ENCODE peak calls at places on chromosomes 5 and 9, in four cellular contexts. One of them, this sample, is unnamed.

GRCh38 chr9:93303258-93303771 is 119.4 kb downstream of the WNK2 start:
- DNase-seq in upper lobe of left lung: no peak
- DNase-seq in sigmoid colon: peak; percentile 36
- DNase-seq in A549: no peak
- DNase-seq in this sample: peak; percentile 57

GRCh38 chr9:93091453-93092081 is 4.5 kb upstream of the CARD19 start:
- DNase-seq in upper lobe of left lung: peak; percentile 21
- DNase-seq in sigmoid colon: peak; percentile 72
- DNase-seq in A549: peak; percentile 77
- DNase-seq in this sample: peak; percentile 59

GRCh38 chr5:95251185-95251584 is 33.7 kb downstream of the MCTP1 start:
- DNase-seq in upper lobe of left lung: no peak
- DNase-seq in sigmoid colon: no peak
- DNase-seq in A549: no peak
- DNase-seq in this sample: no peak

GRCh38 chr5:172421020-172421419 is 33.3 kb downstream of the SH3PXD2B start:
- DNase-seq in upper lobe of left lung: no peak
- DNase-seq in sigmoid colon: peak; percentile 69
- DNase-seq in A549: no peak
- DNase-seq in this sample: no peak

GRCh38 chr5:141868541-141868940 is 9.7 kb downstream of the PCDH1 start:
- DNase-seq in upper lobe of left lung: no peak
- DNase-seq in sigmoid colon: no peak
- DNase-seq in A549: no peak
- DNase-seq in this sample: peak; percentile 46

GRCh38 chr5:108521841-108522506 is 140.1 kb upstream of the FBXL17 start:
- DNase-seq in upper lobe of left lung: no peak
- DNase-seq in sigmoid colon: no peak
- DNase-seq in A549: peak; percentile 63
- DNase-seq in this sample: no peak

GRCh38 chr9:127559247-127559680 is 52.8 kb upstream of the STXBP1 start:
- DNase-seq in upper lobe of left lung: no peak
- DNase-seq in sigmoid colon: no peak
- DNase-seq in A549: no peak
- DNase-seq in this sample: no peak

GRCh38 chr9:102841376-102841775 is 153.8 kb upstream of the CYLC2 start:
- DNase-seq in upper lobe of left lung: no peak
- DNase-seq in sigmoid colon: no peak
- DNase-seq in A549: peak; percentile 55
- DNase-seq in this sample: no peak

GRCh38 chr5:122493091-122493775 is 181.2 kb downstream of the SNCAIP start:
- DNase-seq in upper lobe of left lung: no peak
- DNase-seq in sigmoid colon: no peak
- DNase-seq in A549: no peak
- DNase-seq in this sample: no peak

GRCh38 chr9:106324596-106325280 is 538.2 kb upstream of the ZNF462 start:
- DNase-seq in upper lobe of left lung: no peak
- DNase-seq in sigmoid colon: no peak
- DNase-seq in A549: no peak
- DNase-seq in this sample: no peak

GRCh38 chr9:136685792-136686533 is 1.3 kb downstream of the AGPAT2 start:
- DNase-seq in upper lobe of left lung: peak; percentile 66
- DNase-seq in sigmoid colon: no peak
- DNase-seq in A549: no peak
- DNase-seq in this sample: no peak

GRCh38 chr5:128038641-128039040 is 44.9 kb upstream of the SLC12A2 start:
- DNase-seq in upper lobe of left lung: no peak
- DNase-seq in sigmoid colon: no peak
- DNase-seq in A549: peak; percentile 58
- DNase-seq in this sample: no peak

GRCh38 chr9:15498246-15499018 is 12.3 kb downstream of the PSIP1 start:
- DNase-seq in upper lobe of left lung: no peak
- DNase-seq in sigmoid colon: no peak
- DNase-seq in A549: no peak
- DNase-seq in this sample: no peak
- TF ChIP-seq POLR2A in upper lobe of left lung: no peak
- TF ChIP-seq POLR2A in sigmoid colon: no peak
- TF ChIP-seq POLR2A in A549: no peak
- TF ChIP-seq POLR2A in this sample: no peak

GRCh38 chr9:90600029-90600428 is 42.6 kb downstream of the DIRAS2 start:
- DNase-seq in upper lobe of left lung: no peak
- DNase-seq in sigmoid colon: no peak
- DNase-seq in A549: no peak
- DNase-seq in this sample: no peak
- TF ChIP-seq CTCF in upper lobe of left lung: no peak
- TF ChIP-seq CTCF in sigmoid colon: no peak
- TF ChIP-seq CTCF in A549: no peak
- TF ChIP-seq CTCF in this sample: no peak

GRCh38 chr5:140238756-140239155 is 63.8 kb downstream of the CYSTM1 start:
- DNase-seq in upper lobe of left lung: no peak
- DNase-seq in sigmoid colon: no peak
- DNase-seq in A549: no peak
- DNase-seq in this sample: no peak
- TF ChIP-seq POLR2A in upper lobe of left lung: no peak
- TF ChIP-seq POLR2A in sigmoid colon: no peak
- TF ChIP-seq POLR2A in A549: no peak
- TF ChIP-seq POLR2A in this sample: no peak

DNA sequence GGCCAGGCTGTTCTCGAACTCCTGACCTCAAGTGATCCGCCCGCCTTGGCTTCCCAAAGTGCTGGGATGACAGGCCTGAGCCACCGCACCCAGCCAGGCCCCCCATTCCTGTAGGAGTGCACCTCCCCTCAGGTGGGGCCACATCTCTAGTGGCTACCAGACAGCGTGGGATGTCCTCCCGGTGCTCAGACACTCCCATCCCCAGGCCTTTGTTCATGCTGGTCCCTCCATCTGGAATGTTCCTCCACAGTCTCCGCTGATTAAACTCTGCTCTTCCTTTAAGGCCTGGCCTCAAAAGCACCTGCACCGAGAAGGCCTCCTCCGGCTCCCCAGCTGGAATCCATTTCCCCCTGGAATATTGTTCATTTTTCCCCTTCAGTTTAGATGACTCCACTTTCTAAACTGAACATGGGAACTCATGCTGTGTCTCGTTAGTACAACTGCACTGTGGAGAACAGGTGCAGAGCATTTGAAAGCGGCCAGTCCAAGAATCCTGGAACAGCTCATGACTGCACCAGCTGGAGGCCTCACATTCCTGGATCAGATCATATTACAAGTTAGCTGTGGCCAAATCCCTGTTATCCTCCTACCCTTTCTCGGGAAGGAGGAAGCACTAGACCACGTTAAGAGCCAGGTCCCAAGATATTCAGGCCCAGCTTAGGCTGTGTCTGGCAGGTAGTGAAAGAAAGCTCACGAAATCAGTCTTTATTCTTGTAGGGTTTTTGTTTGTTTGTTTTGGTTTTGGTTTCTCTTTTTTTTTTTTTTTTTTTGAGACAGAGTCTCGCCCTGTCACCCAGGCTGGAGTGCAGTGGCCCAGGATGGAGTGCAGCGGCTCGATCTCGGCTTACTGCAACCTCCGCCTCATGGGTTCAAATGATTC is 10.8 kb upstream of the PRRC2B start:
- DNase-seq in upper lobe of left lung: peak; percentile 76
- DNase-seq in sigmoid colon: peak; percentile 87
- DNase-seq in A549: peak; percentile 72
- DNase-seq in this sample: no peak
- TF ChIP-seq CTCF in upper lobe of left lung: no peak
- TF ChIP-seq CTCF in sigmoid colon: no peak
- TF ChIP-seq CTCF in A549: no peak
- TF ChIP-seq CTCF in this sample: no peak

DNA sequence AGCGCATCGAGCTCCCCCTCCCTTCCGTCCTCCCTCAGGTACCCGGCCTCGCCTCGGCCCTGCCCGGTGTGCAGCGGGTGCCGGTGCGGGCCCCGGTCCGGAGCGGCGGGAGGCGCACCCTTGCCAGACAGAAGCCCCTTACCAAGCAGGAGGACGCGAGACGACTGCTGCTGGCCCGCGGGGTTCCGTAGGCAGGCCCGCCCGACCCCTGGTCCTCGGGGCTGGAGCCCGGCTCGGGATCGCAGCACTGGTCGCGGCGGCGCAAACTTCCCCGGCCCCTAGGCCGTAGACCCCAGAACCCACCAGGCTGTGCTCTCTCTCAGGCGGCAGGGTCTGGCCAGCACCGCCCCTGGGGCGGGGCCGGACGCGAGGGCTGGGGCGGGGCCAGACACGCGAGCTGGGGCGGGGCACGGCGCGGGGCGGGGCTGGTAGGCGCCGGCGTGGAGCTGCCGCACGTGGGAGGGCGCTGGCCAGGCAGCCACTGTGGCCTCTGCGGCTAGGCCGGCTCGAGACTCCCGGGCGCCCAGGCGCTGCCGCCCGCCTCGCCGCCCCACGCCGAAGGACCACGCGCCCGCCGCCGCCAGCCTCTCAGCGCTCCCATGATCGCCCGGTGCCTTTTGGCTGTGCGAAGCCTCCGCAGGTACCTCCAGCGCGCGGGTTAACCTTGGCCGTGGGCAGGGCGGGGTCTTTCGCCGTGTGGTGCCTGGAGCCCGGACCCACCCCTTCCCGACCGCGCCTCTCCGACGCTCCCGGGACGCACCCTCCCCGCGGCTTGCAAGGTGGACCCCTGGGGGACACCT is at the start of the genes NLN and SGTB:
- DNase-seq in upper lobe of left lung: peak; percentile 92
- DNase-seq in sigmoid colon: peak; percentile 90
- DNase-seq in A549: peak; percentile 80
- DNase-seq in this sample: peak; percentile 98
- TF ChIP-seq POLR2A in upper lobe of left lung: no peak
- TF ChIP-seq POLR2A in sigmoid colon: no peak
- TF ChIP-seq POLR2A in A549: peak; percentile 73
- TF ChIP-seq POLR2A in this sample: no peak

DNA sequence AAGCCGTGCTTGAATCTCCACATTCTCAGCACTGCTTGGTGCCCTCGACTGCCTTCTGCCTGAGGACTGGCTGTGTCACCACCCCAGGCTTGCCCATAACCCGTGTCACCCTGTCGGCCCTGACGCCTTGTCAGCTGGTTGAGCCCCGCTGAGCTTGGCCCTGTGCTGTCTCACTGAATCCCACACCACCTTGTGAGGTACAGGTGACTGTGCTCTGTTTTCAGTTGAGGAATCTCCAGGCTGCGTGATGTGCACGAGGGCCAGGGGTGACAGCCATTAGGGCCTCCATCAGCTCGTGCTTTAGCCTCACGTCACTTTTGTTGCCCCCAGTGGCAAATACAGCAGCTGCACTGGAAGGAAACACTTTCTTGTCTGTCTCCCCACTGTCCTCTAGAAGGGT is 90.7 kb downstream of the CACNA1B start:
- DNase-seq in upper lobe of left lung: peak; percentile 12
- DNase-seq in sigmoid colon: peak; percentile 61
- DNase-seq in A549: no peak
- DNase-seq in this sample: peak; percentile 51
- TF ChIP-seq CTCF in upper lobe of left lung: no peak
- TF ChIP-seq CTCF in sigmoid colon: no peak
- TF ChIP-seq CTCF in A549: no peak
- TF ChIP-seq CTCF in this sample: no peak

GRCh38 chr9:124868511-124869465 is 6.9 kb downstream of the ARPC5L start:
- DNase-seq in upper lobe of left lung: peak; percentile 87
- DNase-seq in sigmoid colon: peak; percentile 92
- DNase-seq in A549: peak; percentile 84
- DNase-seq in this sample: peak; percentile 96
- TF ChIP-seq POLR2A in upper lobe of left lung: peak; percentile 90
- TF ChIP-seq POLR2A in sigmoid colon: peak; percentile 81
- TF ChIP-seq POLR2A in A549: peak; percentile 78
- TF ChIP-seq POLR2A in this sample: no peak

GRCh38 chr9:15403155-15403554 is 19.5 kb upstream of the SNAPC3 start:
- DNase-seq in upper lobe of left lung: no peak
- DNase-seq in sigmoid colon: no peak
- DNase-seq in A549: peak; percentile 69
- DNase-seq in this sample: no peak
- TF ChIP-seq CTCF in upper lobe of left lung: no peak
- TF ChIP-seq CTCF in sigmoid colon: no peak
- TF ChIP-seq CTCF in A549: peak; percentile 37
- TF ChIP-seq CTCF in this sample: peak; percentile 6

GRCh38 chr5:124655943-124656459 is 90.4 kb downstream of the ZNF608 start:
- DNase-seq in upper lobe of left lung: peak; percentile 60
- DNase-seq in sigmoid colon: no peak
- DNase-seq in A549: peak; percentile 91
- DNase-seq in this sample: no peak
- TF ChIP-seq POLR2A in upper lobe of left lung: no peak
- TF ChIP-seq POLR2A in sigmoid colon: no peak
- TF ChIP-seq POLR2A in A549: no peak
- TF ChIP-seq POLR2A in this sample: no peak

GRCh38 chr9:37429441-37430285 is 7.2 kb downstream of the GRHPR start:
- DNase-seq in upper lobe of left lung: no peak
- DNase-seq in sigmoid colon: peak; percentile 57
- DNase-seq in A549: no peak
- DNase-seq in this sample: no peak

GRCh38 chr9:37428345-37428744 is 5.8 kb downstream of the GRHPR start:
- DNase-seq in upper lobe of left lung: no peak
- DNase-seq in sigmoid colon: peak; percentile 53
- DNase-seq in A549: no peak
- DNase-seq in this sample: no peak

GRCh38 chr9:37433754-37434435 is 11.4 kb downstream of the GRHPR start:
- DNase-seq in upper lobe of left lung: no peak
- DNase-seq in sigmoid colon: peak; percentile 45
- DNase-seq in A549: no peak
- DNase-seq in this sample: no peak

GRCh38 chr9:37432020-37432419 is 9.5 kb downstream of the GRHPR start:
- DNase-seq in upper lobe of left lung: no peak
- DNase-seq in sigmoid colon: peak; percentile 38
- DNase-seq in A549: no peak
- DNase-seq in this sample: no peak

GRCh38 chr9:37430841-37431597 is 8.5 kb downstream of the GRHPR start:
- DNase-seq in upper lobe of left lung: peak; percentile 40
- DNase-seq in sigmoid colon: peak; percentile 66
- DNase-seq in A549: no peak
- DNase-seq in this sample: no peak
- TF ChIP-seq CTCF in upper lobe of left lung: no peak
- TF ChIP-seq CTCF in sigmoid colon: no peak
- TF ChIP-seq CTCF in A549: no peak
- TF ChIP-seq CTCF in this sample: no peak

This sample was measured in spleen.